ENCODE peak calls at places on chromosome 9, in seven cellular contexts. Y, P, V, A, M, H and X are unnamed samples.

GRCh38 chr9:101366038-101366756 is 18.6 kb downstream of the BAAT start:
- DNase-seq in A (peak), P (no peak), V (peak), Y (no peak), H (no peak), M (no peak), X (no peak)

GRCh38 chr9:70480405-70480980 is 66.0 kb upstream of the KLF9 start:
- DNase-seq in V (no peak), Y (peak), P (no peak), A (no peak), M (no peak), H (no peak), X (no peak)

GRCh38 chr9:98248737-98249474 is 6.5 kb downstream of the TBC1D2 start:
- DNase-seq in Y (no peak), V (no peak), H (no peak), A (peak), M (no peak), P (no peak), X (no peak)

GRCh38 chr9:4864698-4865097 is 72.0 kb downstream of the RCL1 start:
- DNase-seq in V (no peak), Y (no peak), A (no peak), P (no peak), H (no peak), M (no peak), X (no peak)

GRCh38 chr9:78565481-78565880 is 268.6 kb downstream of the PSAT1 start:
- DNase-seq in M (no peak), V (no peak), P (no peak), Y (no peak), H (no peak), A (no peak), X (no peak)

GRCh38 chr9:82327641-82328040 is 339.1 kb downstream of the SPATA31D1 start:
- DNase-seq in M (no peak), A (no peak), P (no peak), Y (no peak), H (no peak), V (no peak), X (no peak)

GRCh38 chr9:19946446-19947109 is 157.7 kb upstream of the SLC24A2 start:
- DNase-seq in Y (peak), P (no peak), A (no peak), H (no peak), M (no peak), V (no peak), X (no peak)

GRCh38 chr9:19050637-19051591 is 1.7 kb downstream of the RRAGA start:
- DNase-seq in H (no peak), V (peak), P (no peak), Y (no peak), M (no peak), A (no peak), X (no peak)

GRCh38 chr9:101421653-101422065 is 13.9 kb downstream of the ALDOB start:
- DNase-seq in A (no peak), V (peak), M (no peak), Y (no peak), P (no peak), H (no peak), X (no peak)

GRCh38 chr9:81685763-81686613 is 3.4 kb downstream of the TLE1 start:
- DNase-seq in Y (no peak), M (no peak), A (no peak), P (no peak), H (no peak), V (peak), X (no peak)

GRCh38 chr9:114167591-114168091 is 12.3 kb downstream of the COL27A1 start:
- DNase-seq in H (no peak), P (no peak), M (no peak), V (no peak), Y (no peak), A (no peak), X (no peak)

GRCh38 chr9:130938652-130939404 is at the start of gene FIBCD1:
- DNase-seq in V (no peak), Y (peak), P (peak), M (no peak), A (peak), H (no peak), X (no peak)

GRCh38 chr9:69397384-69398214 is 72.6 kb downstream of the ENTREP1 start:
- DNase-seq in Y (no peak), H (no peak), A (no peak), P (no peak), M (no peak), V (no peak), X (no peak)

GRCh38 chr9:85483214-85483613 is 258.5 kb downstream of the AGTPBP1 start:
- DNase-seq in H (no peak), Y (no peak), P (peak), V (no peak), A (no peak), M (no peak), X (no peak)

GRCh38 chr9:1619915-1620705 is 395.0 kb upstream of the SMARCA2 start:
- DNase-seq in Y (no peak), V (peak), P (no peak), M (peak), A (no peak), H (no peak), X (no peak)

GRCh38 chr9:98091735-98092632 is 27.0 kb downstream of the TRIM14 start:
- DNase-seq in Y (no peak), M (no peak), P (no peak), V (no peak), A (no peak), H (no peak), X (no peak)

GRCh38 chr9:133117271-133118178 is 3.5 kb downstream of the RALGDS start:
- DNase-seq in H (no peak), V (no peak), M (no peak), P (no peak), A (no peak), Y (peak), X (no peak)

GRCh38 chr9:102398205-102398604 is 596.9 kb upstream of the CYLC2 start:
- DNase-seq in V (no peak), M (no peak), A (no peak), H (no peak), P (no peak), Y (no peak), X (no peak)

GRCh38 chr9:22990349-22990748 is 543.7 kb downstream of the DMRTA1 start:
- DNase-seq in Y (no peak), V (no peak), H (no peak), A (no peak), M (no peak), P (no peak), X (no peak)

GRCh38 chr9:114108016-114108833 is 9.1 kb upstream of the KIF12 start:
- DNase-seq in A (peak), P (peak), Y (peak), H (no peak), M (peak), V (peak), X (peak)

GRCh38 chr9:108184941-108185340 is 670.8 kb downstream of the ACTL7B start:
- DNase-seq in M (no peak), A (no peak), Y (no peak), H (no peak), P (no peak), V (no peak), X (no peak)

GRCh38 chr9:113654605-113655193 is 191.2 kb downstream of the RGS3 start:
- DNase-seq in V (no peak), H (no peak), M (no peak), A (no peak), P (no peak), Y (no peak), X (no peak)

GRCh38 chr9:109355564-109356297 is 34.9 kb upstream of the EPB41L4B start:
- DNase-seq in H (no peak), P (no peak), A (no peak), M (no peak), V (no peak), Y (no peak), X (no peak)

GRCh38 chr9:116497081-116497480 is 190.0 kb upstream of the TRIM32 start:
- DNase-seq in P (no peak), H (no peak), A (no peak), Y (no peak), V (no peak), M (no peak), X (no peak)

GRCh38 chr9:37262410-37262809 is 142.0 kb downstream of the ZCCHC7 start:
- DNase-seq in A (no peak), Y (peak), M (peak), P (no peak), H (no peak), V (no peak), X (no peak)

DNA sequence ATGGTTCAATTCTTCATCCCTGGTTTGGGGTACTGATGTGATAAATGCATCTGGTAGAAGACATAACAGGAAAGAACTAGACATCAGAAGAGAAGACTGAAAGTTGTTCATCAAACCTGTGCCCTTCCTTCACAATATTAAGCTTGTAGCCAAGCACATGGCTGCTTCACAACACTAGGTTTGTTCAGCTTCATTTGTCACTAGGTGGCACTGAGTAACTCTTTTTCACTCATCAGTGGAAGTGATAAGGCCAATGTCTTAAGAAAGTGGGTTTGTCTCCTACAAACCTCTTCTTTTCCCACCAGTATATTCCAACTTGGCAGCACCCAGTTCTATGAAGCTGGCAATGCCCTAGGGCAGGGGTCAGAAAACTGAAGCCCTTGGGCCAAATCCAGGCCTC is 26.9 kb downstream of the ZNF484 start:
- DNase-seq in V (no peak), H (no peak), P (no peak), A (no peak), M (no peak), Y (no peak), X (no peak)
- TF ChIP-seq YY1 in V (no peak), H (no peak), P (no peak), A (no peak), M (no peak), Y (no peak), X (no peak)

GRCh38 chr9:8241201-8241600 is 441.6 kb upstream of the DMAC1 start:
- DNase-seq in V (no peak), A (no peak), P (no peak), M (no peak), H (no peak), Y (no peak), X (no peak)
- TF ChIP-seq YY1 in V (no peak), A (no peak), P (no peak), M (no peak), H (no peak), Y (no peak), X (no peak)

GRCh38 chr9:111433082-111433481 is 51.1 kb downstream of the ECPAS start:
- DNase-seq in Y (no peak), P (no peak), M (no peak), V (no peak), A (no peak), H (no peak), X (no peak)
- TF ChIP-seq YY1 in Y (no peak), P (no peak), M (no peak), V (no peak), A (no peak), H (no peak), X (no peak)

DNA sequence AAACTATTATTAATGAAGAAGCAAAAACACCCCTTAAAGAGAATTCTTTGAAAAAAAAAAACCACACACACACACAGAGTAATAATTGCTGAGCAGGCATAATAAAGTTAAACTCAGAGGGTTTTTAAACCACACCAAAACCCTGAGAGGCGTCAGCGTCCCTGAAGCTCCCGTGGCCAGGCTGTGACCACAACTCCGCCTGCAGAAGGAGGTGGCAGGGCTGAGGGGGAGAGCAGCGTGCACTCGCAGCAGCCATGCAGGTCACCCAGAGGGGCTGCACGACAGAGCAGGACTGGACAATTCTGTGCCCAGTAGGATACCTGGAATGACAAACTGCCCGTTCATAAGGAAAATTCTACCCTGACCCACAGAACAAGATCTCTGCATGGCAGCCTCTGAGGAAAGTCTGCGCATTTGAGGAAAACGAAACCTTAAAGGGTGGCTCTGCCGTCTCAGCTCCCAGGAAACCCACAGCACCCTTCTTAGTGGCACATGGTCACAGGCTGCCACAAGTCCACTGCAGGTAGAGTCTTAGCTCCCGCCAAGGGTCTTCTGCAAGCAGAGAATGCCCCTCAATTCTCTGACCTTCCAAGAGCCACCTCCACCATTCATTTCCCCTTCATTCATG is 44.0 kb downstream of the ROR2 start:
- DNase-seq in P (no peak), Y (no peak), A (peak), H (no peak), V (no peak), M (no peak), X (no peak)
- TF ChIP-seq YY1 in P (no peak), Y (no peak), A (peak), H (no peak), V (no peak), M (no peak), X (no peak)

DNA sequence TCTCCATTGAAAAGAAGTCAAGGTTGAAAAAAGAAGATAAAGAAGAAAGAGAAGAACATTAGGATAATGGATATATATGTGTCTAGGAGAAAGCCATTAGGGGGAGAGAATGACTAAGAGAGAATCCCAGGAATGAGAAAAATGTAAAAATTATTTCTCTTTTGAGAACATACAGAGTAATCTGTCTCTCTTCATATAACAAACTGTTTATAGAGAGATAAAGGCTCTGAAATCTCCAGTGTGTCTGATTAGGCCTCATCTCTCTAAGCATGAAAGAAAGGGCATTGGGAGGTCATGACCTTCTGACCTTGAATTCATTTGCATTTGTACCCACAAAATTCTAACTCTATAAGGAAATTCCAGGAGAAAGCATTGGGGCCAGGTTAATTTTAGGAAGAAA is 3.5 kb upstream of the MPDZ start:
- DNase-seq in P (no peak), Y (no peak), H (no peak), M (no peak), A (no peak), V (no peak), X (no peak)
- TF ChIP-seq YY1 in P (no peak), Y (no peak), H (no peak), M (no peak), A (no peak), V (no peak), X (no peak)

GRCh38 chr9:127694890-127695735 is 11.7 kb upstream of the CFAP157 start:
- DNase-seq in Y (no peak), H (no peak), V (no peak), M (no peak), P (no peak), A (no peak), X (no peak)
- TF ChIP-seq YY1 in Y (no peak), H (no peak), V (no peak), M (no peak), P (no peak), A (no peak), X (no peak)

GRCh38 chr9:80117031-80117430 is 545.3 kb downstream of the TLE4 start:
- DNase-seq in V (no peak), P (no peak), H (no peak), A (no peak), Y (no peak), M (no peak), X (no peak)
- TF ChIP-seq YY1 in V (no peak), P (no peak), H (no peak), A (no peak), Y (no peak), M (no peak), X (no peak)